ENCODE peak calls at places on chromosome 18, in nine cellular contexts. One of them, this sample, is unnamed.

GRCh38 chr18:48045744-48046143 is 115.3 kb upstream of the SMAD2 start:
- DNase-seq in AG08395: no peak
- DNase-seq in germinal center: no peak
- DNase-seq in fibroblast of the aortic adventitia: no peak
- DNase-seq in memory B cell: no peak
- DNase-seq in H54: no peak
- DNase-seq in EH: no peak
- DNase-seq in KG1: no peak
- DNase-seq in spleen: peak
- DNase-seq in this sample: no peak

GRCh38 chr18:31500161-31500688 is 2.2 kb downstream of the DSG2 start:
- DNase-seq in AG08395: no peak
- DNase-seq in germinal center: no peak
- DNase-seq in fibroblast of the aortic adventitia: no peak
- DNase-seq in memory B cell: no peak
- DNase-seq in H54: no peak
- DNase-seq in EH: no peak
- DNase-seq in KG1: no peak
- DNase-seq in spleen: no peak
- DNase-seq in this sample: no peak

GRCh38 chr18:8705941-8706544 is 687 bp downstream of the MTCL1 start:
- DNase-seq in AG08395: no peak
- DNase-seq in germinal center: peak
- DNase-seq in fibroblast of the aortic adventitia: no peak
- DNase-seq in memory B cell: peak
- DNase-seq in H54: peak
- DNase-seq in EH: peak
- DNase-seq in KG1: no peak
- DNase-seq in spleen: peak
- DNase-seq in this sample: peak

GRCh38 chr18:9413586-9413985 is 61.7 kb upstream of the RALBP1 start:
- DNase-seq in AG08395: peak
- DNase-seq in germinal center: no peak
- DNase-seq in fibroblast of the aortic adventitia: peak
- DNase-seq in memory B cell: no peak
- DNase-seq in H54: no peak
- DNase-seq in EH: peak
- DNase-seq in KG1: no peak
- DNase-seq in spleen: no peak
- DNase-seq in this sample: peak

GRCh38 chr18:9517869-9518268 is 42.6 kb downstream of the RALBP1 start:
- DNase-seq in AG08395: no peak
- DNase-seq in germinal center: no peak
- DNase-seq in fibroblast of the aortic adventitia: peak
- DNase-seq in memory B cell: no peak
- DNase-seq in H54: no peak
- DNase-seq in EH: no peak
- DNase-seq in KG1: no peak
- DNase-seq in spleen: no peak
- DNase-seq in this sample: no peak

GRCh38 chr18:67417864-67418523 is 98.5 kb downstream of the DSEL start:
- DNase-seq in AG08395: peak
- DNase-seq in germinal center: no peak
- DNase-seq in fibroblast of the aortic adventitia: peak
- DNase-seq in memory B cell: no peak
- DNase-seq in H54: peak
- DNase-seq in EH: peak
- DNase-seq in KG1: no peak
- DNase-seq in spleen: no peak
- DNase-seq in this sample: peak

GRCh38 chr18:48833701-48834394 is 116.9 kb downstream of the SMAD7 start:
- DNase-seq in AG08395: no peak
- DNase-seq in germinal center: peak
- DNase-seq in fibroblast of the aortic adventitia: no peak
- DNase-seq in memory B cell: peak
- DNase-seq in H54: no peak
- DNase-seq in EH: no peak
- DNase-seq in KG1: no peak
- DNase-seq in spleen: peak
- DNase-seq in this sample: peak

GRCh38 chr18:8329186-8329771 is 280.0 kb upstream of the RAB12 start:
- DNase-seq in AG08395: no peak
- DNase-seq in germinal center: no peak
- DNase-seq in fibroblast of the aortic adventitia: peak
- DNase-seq in memory B cell: no peak
- DNase-seq in H54: peak
- DNase-seq in EH: peak
- DNase-seq in KG1: no peak
- DNase-seq in spleen: no peak
- DNase-seq in this sample: peak

GRCh38 chr18:70288851-70289328 is at the start of gene SOCS6:
- DNase-seq in AG08395: peak
- DNase-seq in germinal center: peak
- DNase-seq in fibroblast of the aortic adventitia: peak
- DNase-seq in memory B cell: peak
- DNase-seq in H54: no peak
- DNase-seq in EH: peak
- DNase-seq in KG1: peak
- DNase-seq in spleen: peak
- DNase-seq in this sample: peak

GRCh38 chr18:76378526-76379215 is 116.4 kb downstream of the ZNF516 start:
- DNase-seq in AG08395: no peak
- DNase-seq in germinal center: no peak
- DNase-seq in fibroblast of the aortic adventitia: no peak
- DNase-seq in memory B cell: no peak
- DNase-seq in H54: no peak
- DNase-seq in EH: no peak
- DNase-seq in KG1: no peak
- DNase-seq in spleen: peak
- DNase-seq in this sample: no peak

GRCh38 chr18:48942086-48942485 is 8.7 kb downstream of the SMAD7 start:
- DNase-seq in AG08395: no peak
- DNase-seq in germinal center: no peak
- DNase-seq in fibroblast of the aortic adventitia: no peak
- DNase-seq in memory B cell: no peak
- DNase-seq in H54: no peak
- DNase-seq in EH: no peak
- DNase-seq in KG1: no peak
- DNase-seq in spleen: no peak
- DNase-seq in this sample: no peak

GRCh38 chr18:58554404-58554803 is 74.5 kb downstream of the ALPK2 start:
- DNase-seq in AG08395: no peak
- DNase-seq in germinal center: no peak
- DNase-seq in fibroblast of the aortic adventitia: no peak
- DNase-seq in memory B cell: no peak
- DNase-seq in H54: no peak
- DNase-seq in EH: no peak
- DNase-seq in KG1: no peak
- DNase-seq in spleen: no peak
- DNase-seq in this sample: no peak

GRCh38 chr18:57210101-57210661 is 63.3 kb downstream of the BOD1L2 start:
- DNase-seq in AG08395: peak
- DNase-seq in germinal center: no peak
- DNase-seq in fibroblast of the aortic adventitia: peak
- DNase-seq in memory B cell: no peak
- DNase-seq in H54: peak
- DNase-seq in EH: peak
- DNase-seq in KG1: no peak
- DNase-seq in spleen: no peak
- DNase-seq in this sample: peak

This sample was measured in hepatic stellate cell.